ENCODE peak calls at places on chromosomes 1 and 21, in four cellular contexts. D, A, F and M are unnamed samples.

GRCh38 chr1:47650606-47651005 is 212.8 kb downstream of the FOXD2 start:
- DNase-seq in D (no peak), A (no peak), F (no peak), M (no peak)

GRCh38 chr1:178932552-178932906 is 61.7 kb upstream of the ANGPTL1 start:
- DNase-seq in D (peak), A (no peak), F (no peak), M (peak)

GRCh38 chr1:201062511-201063189 is 39.1 kb upstream of the KIF21B start:
- DNase-seq in D (no peak), A (no peak), F (no peak), M (no peak)

GRCh38 chr1:116015679-116016078 is 39.4 kb downstream of the SLC22A15 start:
- DNase-seq in D (no peak), A (no peak), F (no peak), M (no peak)

GRCh38 chr1:212678456-212679410 is 20.9 kb downstream of the BATF3 start:
- DNase-seq in D (no peak), A (no peak), F (no peak), M (no peak)

GRCh38 chr1:246608616-246609376 is 42.5 kb downstream of the CNST start:
- DNase-seq in D (peak), A (no peak), F (peak), M (peak)

GRCh38 chr1:17190526-17190995 is 14.4 kb upstream of the PADI1 start:
- DNase-seq in D (no peak), A (no peak), F (no peak), M (no peak)

GRCh38 chr1:91553196-91553595 is 52.5 kb downstream of the CDC7 start:
- DNase-seq in D (peak), A (no peak), F (no peak), M (no peak)

GRCh38 chr1:170623171-170623570 is 40.8 kb upstream of the PRRX1 start:
- DNase-seq in D (peak), A (no peak), F (no peak), M (no peak)

GRCh38 chr1:106571109-106571508 is 485.4 kb upstream of the PRMT6 start:
- DNase-seq in D (no peak), A (no peak), F (no peak), M (no peak)

GRCh38 chr1:162736633-162737067 is 53.9 kb upstream of the HSD17B7 start:
- DNase-seq in D (no peak), A (no peak), F (no peak), M (no peak)

GRCh38 chr1:81949421-81949820 is 148.7 kb downstream of the ADGRL2 start:
- DNase-seq in D (no peak), A (no peak), F (no peak), M (no peak)

GRCh38 chr1:211928993-211929637 is 98.6 kb upstream of the LPGAT1 start:
- DNase-seq in D (no peak), A (no peak), F (no peak), M (no peak)

GRCh38 chr1:31297273-31298247 is 728 bp downstream of the ZCCHC17 start:
- DNase-seq in D (peak), A (no peak), F (no peak), M (no peak)

GRCh38 chr1:27509127-27510080 is 19.4 kb upstream of the WASF2 start:
- DNase-seq in D (no peak), A (no peak), F (no peak), M (no peak)

GRCh38 chr1:202723708-202724107 is 13.5 kb upstream of the SYT2 start:
- DNase-seq in D (no peak), A (no peak), F (no peak), M (no peak)

GRCh38 chr21:29302340-29302991 is 3.7 kb downstream of the BACH1 start:
- DNase-seq in D (no peak), A (no peak), F (no peak), M (no peak)

GRCh38 chr1:245225709-245226464 is 71.1 kb downstream of the KIF26B start:
- DNase-seq in D (no peak), A (no peak), F (no peak), M (peak)

GRCh38 chr21:36542312-36543101 is 62.6 kb upstream of the CLDN14 start:
- DNase-seq in D (no peak), A (no peak), F (no peak), M (peak)

GRCh38 chr1:8443558-8444194 is 125.8 kb downstream of the SLC45A1 start:
- DNase-seq in D (peak), A (no peak), F (no peak), M (no peak)

GRCh38 chr1:22132517-22133235 is 10.2 kb downstream of the WNT4 start:
- DNase-seq in D (peak), A (no peak), F (no peak), M (no peak)

GRCh38 chr1:198032668-198033067 is 115.5 kb downstream of the LHX9 start:
- DNase-seq in D (no peak), A (no peak), F (no peak), M (no peak)

GRCh38 chr1:150302338-150302737 is 8.7 kb downstream of the MRPS21 start:
- DNase-seq in D (no peak), A (no peak), F (no peak), M (no peak)

GRCh38 chr21:25772680-25773079 is 37.9 kb downstream of the GABPA start:
- DNase-seq in D (peak), A (no peak), F (no peak), M (no peak)

GRCh38 chr1:201310251-201310985 is 27.1 kb downstream of the PKP1 start:
- DNase-seq in D (no peak), A (no peak), F (no peak), M (no peak)

GRCh38 chr1:43653339-43653738 is 3.4 kb downstream of the KDM4A start:
- DNase-seq in D (peak), A (no peak), F (no peak), M (no peak)
- TF ChIP-seq CTCF in D (peak), A (no peak), F (no peak), M (no peak)

GRCh38 chr21:39441502-39442475 is 3.8 kb downstream of the LCA5L start:
- DNase-seq in D (peak), A (peak), F (no peak), M (no peak)

GRCh38 chr21:39451332-39452206 is at the start of gene SH3BGR:
- DNase-seq in D (peak), A (peak), F (peak), M (no peak)

GRCh38 chr21:39447264-39447663 is 1.7 kb upstream of the LCA5L start:
- DNase-seq in D (no peak), A (no peak), F (no peak), M (no peak)

GRCh38 chr21:39444406-39445145 is 1.0 kb downstream of the LCA5L start:
- DNase-seq in D (peak), A (peak), F (no peak), M (no peak)

GRCh38 chr21:39445339-39446269 is at the start of gene LCA5L:
- DNase-seq in D (peak), A (peak), F (peak), M (peak)
- TF ChIP-seq CTCF in D (peak), A (no peak), F (no peak), M (no peak)

GRCh38 chr1:98398649-98399048 is 262.9 kb upstream of the SNX7 start:
- DNase-seq in D (peak), A (no peak), F (no peak), M (no peak)

GRCh38 chr1:98391175-98391574 is 270.3 kb upstream of the SNX7 start:
- DNase-seq in D (no peak), A (no peak), F (no peak), M (no peak)

GRCh38 chr1:98398092-98398491 is 263.4 kb upstream of the SNX7 start:
- DNase-seq in D (no peak), A (no peak), F (no peak), M (no peak)

GRCh38 chr1:98389809-98390208 is 271.7 kb upstream of the SNX7 start:
- DNase-seq in D (peak), A (no peak), F (no peak), M (no peak)

GRCh38 chr1:98393719-98394118 is 267.8 kb upstream of the SNX7 start:
- DNase-seq in D (no peak), A (no peak), F (no peak), M (no peak)
- TF ChIP-seq CTCF in D (no peak), A (no peak), F (no peak), M (no peak)

GRCh38 chr1:26431979-26432695 is at the start of gene DHDDS:
- DNase-seq in D (peak), A (peak), F (peak), M (peak)
- TF ChIP-seq CTCF in D (no peak), A (no peak), F (no peak), M (no peak)

GRCh38 chr1:84430519-84430918 is 32.2 kb downstream of the DNASE2B start:
- DNase-seq in D (no peak), A (no peak), F (no peak), M (no peak)

GRCh38 chr1:84427520-84428188 is 29.4 kb downstream of the DNASE2B start:
- DNase-seq in D (peak), A (no peak), F (no peak), M (no peak)

GRCh38 chr1:84428220-84428619 is 29.9 kb downstream of the DNASE2B start:
- DNase-seq in D (no peak), A (no peak), F (no peak), M (no peak)

GRCh38 chr1:84426376-84426775 is 28.1 kb downstream of the DNASE2B start:
- DNase-seq in D (no peak), A (no peak), F (no peak), M (no peak)

GRCh38 chr1:84429231-84429630 is 30.9 kb downstream of the DNASE2B start:
- DNase-seq in D (no peak), A (no peak), F (no peak), M (no peak)
- TF ChIP-seq CTCF in D (no peak), A (no peak), F (no peak), M (no peak)

GRCh38 chr1:53093778-53094532 is 31.9 kb downstream of the PODN start:
- DNase-seq in D (no peak), A (no peak), F (no peak), M (no peak)
- TF ChIP-seq CTCF in D (no peak), A (no peak), F (no peak), M (no peak)

DNA sequence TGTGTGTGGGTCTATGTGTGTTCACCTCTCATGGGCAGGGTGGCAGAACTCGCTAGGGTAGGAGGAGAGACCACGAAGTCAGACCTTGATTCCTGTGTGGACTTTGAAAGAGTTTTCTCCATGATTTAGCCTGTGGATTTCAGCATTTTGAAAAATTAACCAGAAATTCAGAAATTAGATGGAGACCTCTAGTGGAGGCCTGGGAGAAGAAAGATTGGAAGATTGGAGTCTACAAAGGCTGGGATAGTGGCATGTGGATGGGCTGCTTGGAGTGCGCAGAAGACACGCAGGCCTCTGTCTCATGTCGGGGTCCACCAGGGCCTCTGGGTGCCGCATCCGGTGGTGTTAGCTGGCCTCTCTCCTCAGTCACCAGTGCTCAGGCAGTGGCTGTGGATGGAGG is 18.9 kb upstream of the IGSF5 start:
- DNase-seq in D (no peak), A (no peak), F (no peak), M (no peak)
- TF ChIP-seq CTCF in D (no peak), A (no peak), F (no peak), M (no peak)

DNA sequence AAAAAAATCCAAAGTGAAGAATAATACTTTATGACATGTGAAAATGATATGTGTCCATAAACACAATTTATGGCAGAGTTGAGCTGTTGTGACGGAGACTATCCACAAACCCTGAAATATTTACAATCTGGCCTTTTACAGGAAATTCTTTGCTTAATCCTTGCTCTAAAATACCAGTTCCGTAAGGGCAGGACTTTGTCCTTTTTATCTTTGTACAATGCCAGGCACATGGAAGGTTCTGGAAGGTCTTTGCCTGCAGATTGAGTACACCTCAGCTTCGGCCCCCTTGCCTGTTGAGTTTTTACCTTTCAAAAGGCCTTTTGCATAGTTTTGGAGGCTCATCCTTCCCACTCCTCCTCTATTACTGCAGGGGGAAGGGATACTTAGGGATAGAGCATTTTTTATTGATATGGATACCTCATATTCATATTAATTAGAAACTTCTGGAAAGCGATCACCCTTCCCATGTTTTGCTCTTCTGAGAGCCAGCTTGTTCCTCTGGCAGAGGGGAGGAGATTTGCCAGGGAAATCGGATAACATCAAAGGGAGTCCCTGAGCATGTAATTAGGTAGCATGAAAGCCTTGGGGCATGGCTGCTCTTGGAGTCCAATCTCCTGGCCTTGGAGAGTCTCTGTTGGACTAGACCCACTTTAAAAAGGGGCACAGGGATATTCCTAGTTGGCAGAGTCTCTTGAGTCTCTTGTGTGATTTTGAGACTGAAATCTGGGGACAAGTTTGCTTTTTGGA is 217.1 kb downstream of the KCNJ6 start:
- DNase-seq in D (no peak), A (no peak), F (no peak), M (no peak)
- TF ChIP-seq CTCF in D (no peak), A (no peak), F (no peak), M (no peak)

GRCh38 chr1:38746413-38746812 is 113.2 kb downstream of the RRAGC start:
- DNase-seq in D (no peak), A (no peak), F (no peak), M (no peak)
- TF ChIP-seq CTCF in D (no peak), A (no peak), F (no peak), M (no peak)